ENCODE peak calls at places on chromosomes 11 and 22, in four cellular contexts. M is left ventricle myocardium inferior, S is hepatic stellate cell, E is AG10803. D is an unnamed sample.

GRCh38 chr11:41309111-41309522 is 150.3 kb downstream of the LRRC4C start:
- DNase-seq in E (no peak), M (no peak), S (no peak), D (no peak)

GRCh38 chr11:108562746-108563581 is 30.6 kb downstream of the EXPH5 start:
- DNase-seq in S (no peak), E (peak), M (no peak), D (no peak)

GRCh38 chr22:31291716-31292644 is at the start of gene PIK3IP1:
- DNase-seq in M (peak), S (peak), E (peak), D (peak)

GRCh38 chr11:78038697-78039313 is 15.7 kb upstream of the KCTD14 start:
- DNase-seq in M (no peak), E (no peak), S (no peak), D (no peak)

GRCh38 chr22:29109853-29110252 is 37.0 kb downstream of the KREMEN1 start:
- DNase-seq in S (no peak), E (no peak), M (no peak), D (no peak)

GRCh38 chr11:17371614-17372013 is 16.8 kb downstream of the KCNJ11 start:
- DNase-seq in S (no peak), M (no peak), E (peak), D (no peak)

GRCh38 chr22:32777997-32778396 is 23.5 kb upstream of the TIMP3 start:
- DNase-seq in E (no peak), S (no peak), M (no peak), D (no peak)

GRCh38 chr11:125173556-125173955 is 9.0 kb downstream of the PKNOX2 start:
- DNase-seq in E (no peak), S (no peak), M (no peak), D (no peak)

GRCh38 chr22:31983911-31984661 is 39.8 kb downstream of the YWHAH start:
- DNase-seq in S (no peak), E (no peak), M (no peak), D (no peak)

GRCh38 chr11:47355283-47356128 is 3.0 kb upstream of the MYBPC3 start:
- DNase-seq in M (peak), S (peak), E (peak), D (peak)

GRCh38 chr11:35748644-35749043 is 86.1 kb downstream of the TRIM44 start:
- DNase-seq in S (no peak), E (no peak), M (no peak), D (no peak)

GRCh38 chr11:125807909-125808308 is 20.0 kb downstream of the PATE3 start:
- DNase-seq in S (no peak), M (no peak), E (peak), D (no peak)

GRCh38 chr11:3215346-3216026 is 3.1 kb downstream of the MRGPRG start:
- DNase-seq in M (peak), S (no peak), E (no peak), D (no peak)

GRCh38 chr11:35623708-35624168 is 5.5 kb downstream of the FJX1 start:
- DNase-seq in E (peak), M (no peak), S (peak), D (no peak)

GRCh38 chr22:27206001-27206746 is 548.8 kb downstream of the MIAT start:
- DNase-seq in M (no peak), E (peak), S (no peak), D (no peak)

GRCh38 chr11:110907629-110908028 is 195.4 kb upstream of the ARHGAP20 start:
- DNase-seq in E (peak), M (no peak), S (no peak), D (no peak)

GRCh38 chr11:124987096-124987495 is 33.1 kb downstream of the CCDC15 start:
- DNase-seq in M (no peak), S (no peak), E (no peak), D (no peak)

GRCh38 chr11:65506770-65507485 is 8.1 kb downstream of the MALAT1 start:
- DNase-seq in S (no peak), E (peak), M (no peak), D (no peak)

GRCh38 chr11:68406318-68407313 is 53.9 kb upstream of the PPP6R3 start:
- DNase-seq in S (no peak), E (no peak), M (no peak), D (no peak)

GRCh38 chr11:11036185-11037161 is 178.6 kb upstream of the ZBED5 start:
- DNase-seq in S (no peak), E (peak), M (no peak), D (no peak)

GRCh38 chr22:41197808-41198585 is 7.1 kb upstream of the L3MBTL2 start:
- DNase-seq in E (no peak), S (no peak), M (peak), D (peak)

GRCh38 chr22:24474221-24474620 is 20.9 kb upstream of the UPB1 start:
- DNase-seq in S (peak), E (peak), M (no peak), D (no peak)

GRCh38 chr11:132848336-132848735 is 684.0 kb downstream of the OPCML start:
- DNase-seq in E (peak), S (no peak), M (no peak), D (no peak)

GRCh38 chr22:27241430-27242110 is 560.0 kb downstream of the MN1 start:
- DNase-seq in E (peak), S (no peak), M (peak), D (peak)

D was measured in heart left ventricle.